ENCODE peak calls at places on chromosomes 11 and 22, in six cellular contexts. One of them, this sample, is unnamed.

GRCh38 chr11:9363954-9364912 is 20.2 kb upstream of the IPO7 start:
- DNase-seq in NCI-H460: peak; percentile 95
- DNase-seq in fibroblast of gingiva: peak; percentile 98
- DNase-seq in GM12865: peak; percentile 93
- DNase-seq in psoas muscle: peak; percentile 98
- DNase-seq in NCI-H1105: peak; percentile 90
- DNase-seq in this sample: peak; percentile 93

GRCh38 chr11:8354622-8355417 is 91.1 kb upstream of the LMO1 start:
- DNase-seq in NCI-H460: no peak
- DNase-seq in fibroblast of gingiva: no peak
- DNase-seq in GM12865: peak; percentile 19
- DNase-seq in psoas muscle: peak; percentile 8
- DNase-seq in NCI-H1105: peak; percentile 84
- DNase-seq in this sample: peak; percentile 15

GRCh38 chr22:45757068-45757467 is 85.4 kb downstream of the ATXN10 start:
- DNase-seq in NCI-H460: no peak
- DNase-seq in fibroblast of gingiva: peak; percentile 8
- DNase-seq in GM12865: no peak
- DNase-seq in psoas muscle: no peak
- DNase-seq in NCI-H1105: no peak
- DNase-seq in this sample: no peak

GRCh38 chr11:115715371-115715770 is 211.2 kb upstream of the CADM1 start:
- DNase-seq in NCI-H460: no peak
- DNase-seq in fibroblast of gingiva: no peak
- DNase-seq in GM12865: no peak
- DNase-seq in psoas muscle: no peak
- DNase-seq in NCI-H1105: no peak
- DNase-seq in this sample: no peak

GRCh38 chr11:78800089-78800690 is 225.5 kb upstream of the NARS2 start:
- DNase-seq in NCI-H460: no peak
- DNase-seq in fibroblast of gingiva: peak; percentile 35
- DNase-seq in GM12865: no peak
- DNase-seq in psoas muscle: peak; percentile 39
- DNase-seq in NCI-H1105: no peak
- DNase-seq in this sample: no peak

GRCh38 chr22:18968011-18968749 is 32.1 kb upstream of the PRODH start:
- DNase-seq in NCI-H460: no peak
- DNase-seq in fibroblast of gingiva: no peak
- DNase-seq in GM12865: no peak
- DNase-seq in psoas muscle: peak; percentile 61
- DNase-seq in NCI-H1105: no peak
- DNase-seq in this sample: peak; percentile 26

GRCh38 chr22:30857791-30858190 is 110.8 kb downstream of the MORC2 start:
- DNase-seq in NCI-H460: no peak
- DNase-seq in fibroblast of gingiva: no peak
- DNase-seq in GM12865: no peak
- DNase-seq in psoas muscle: no peak
- DNase-seq in NCI-H1105: no peak
- DNase-seq in this sample: no peak

GRCh38 chr11:849951-850776 is 7.5 kb downstream of the TSPAN4 start:
- DNase-seq in NCI-H460: no peak
- DNase-seq in fibroblast of gingiva: no peak
- DNase-seq in GM12865: no peak
- DNase-seq in psoas muscle: no peak
- DNase-seq in NCI-H1105: peak; percentile 16
- DNase-seq in this sample: no peak

GRCh38 chr11:111514216-111515031 is at the start of gene HOATZ:
- DNase-seq in NCI-H460: no peak
- DNase-seq in fibroblast of gingiva: peak; percentile 25
- DNase-seq in GM12865: peak; percentile 40
- DNase-seq in psoas muscle: no peak
- DNase-seq in NCI-H1105: no peak
- DNase-seq in this sample: no peak

GRCh38 chr11:83725718-83726117 is 439.6 kb upstream of the CCDC90B start:
- DNase-seq in NCI-H460: no peak
- DNase-seq in fibroblast of gingiva: no peak
- DNase-seq in GM12865: peak; percentile 34
- DNase-seq in psoas muscle: no peak
- DNase-seq in NCI-H1105: no peak
- DNase-seq in this sample: no peak

GRCh38 chr11:118657238-118657637 is 22.2 kb downstream of the TREH start:
- DNase-seq in NCI-H460: no peak
- DNase-seq in fibroblast of gingiva: no peak
- DNase-seq in GM12865: peak; percentile 17
- DNase-seq in psoas muscle: no peak
- DNase-seq in NCI-H1105: peak; percentile 61
- DNase-seq in this sample: no peak

GRCh38 chr11:6402061-6402470 is 11.8 kb downstream of the SMPD1 start:
- DNase-seq in NCI-H460: no peak
- DNase-seq in fibroblast of gingiva: no peak
- DNase-seq in GM12865: peak; percentile 45
- DNase-seq in psoas muscle: no peak
- DNase-seq in NCI-H1105: no peak
- DNase-seq in this sample: no peak

GRCh38 chr11:63478896-63479295 is 12.1 kb downstream of the PLAAT5 start:
- DNase-seq in NCI-H460: peak; percentile 55
- DNase-seq in fibroblast of gingiva: peak; percentile 62
- DNase-seq in GM12865: peak; percentile 79
- DNase-seq in psoas muscle: no peak
- DNase-seq in NCI-H1105: peak; percentile 66
- DNase-seq in this sample: peak; percentile 60

GRCh38 chr22:21000215-21000986 is 1.5 kb downstream of the THAP7 start:
- DNase-seq in NCI-H460: no peak
- DNase-seq in fibroblast of gingiva: no peak
- DNase-seq in GM12865: no peak
- DNase-seq in psoas muscle: no peak
- DNase-seq in NCI-H1105: no peak
- DNase-seq in this sample: no peak

GRCh38 chr11:44067266-44067665 is 1.2 kb downstream of the ACCS start:
- DNase-seq in NCI-H460: no peak
- DNase-seq in fibroblast of gingiva: no peak
- DNase-seq in GM12865: no peak
- DNase-seq in psoas muscle: no peak
- DNase-seq in NCI-H1105: no peak
- DNase-seq in this sample: no peak

GRCh38 chr11:71080239-71081097 is 171.9 kb downstream of the SHANK2 start:
- DNase-seq in NCI-H460: peak; percentile 64
- DNase-seq in fibroblast of gingiva: peak; percentile 66
- DNase-seq in GM12865: peak; percentile 82
- DNase-seq in psoas muscle: no peak
- DNase-seq in NCI-H1105: peak; percentile 91
- DNase-seq in this sample: peak; percentile 63

GRCh38 chr11:119788911-119789560 is 60.0 kb upstream of the NECTIN1 start:
- DNase-seq in NCI-H460: no peak
- DNase-seq in fibroblast of gingiva: no peak
- DNase-seq in GM12865: no peak
- DNase-seq in psoas muscle: no peak
- DNase-seq in NCI-H1105: no peak
- DNase-seq in this sample: no peak

GRCh38 chr11:64444838-64445441 is 86.0 kb downstream of the RPS6KA4 start:
- DNase-seq in NCI-H460: no peak
- DNase-seq in fibroblast of gingiva: peak; percentile 49
- DNase-seq in GM12865: peak; percentile 54
- DNase-seq in psoas muscle: no peak
- DNase-seq in NCI-H1105: no peak
- DNase-seq in this sample: no peak

GRCh38 chr22:38572065-38572464 is 2.1 kb upstream of the DMC1 start:
- DNase-seq in NCI-H460: peak; percentile 26
- DNase-seq in fibroblast of gingiva: peak; percentile 39
- DNase-seq in GM12865: peak; percentile 49
- DNase-seq in psoas muscle: no peak
- DNase-seq in NCI-H1105: no peak
- DNase-seq in this sample: peak; percentile 46

GRCh38 chr11:60887531-60887930 is 18.9 kb downstream of the PRPF19 start:
- DNase-seq in NCI-H460: peak; percentile 6
- DNase-seq in fibroblast of gingiva: peak; percentile 24
- DNase-seq in GM12865: peak; percentile 54
- DNase-seq in psoas muscle: no peak
- DNase-seq in NCI-H1105: peak; percentile 19
- DNase-seq in this sample: peak; percentile 32

GRCh38 chr11:65719887-65720236 is 736 bp downstream of the RNASEH2C start:
- DNase-seq in NCI-H460: no peak
- DNase-seq in fibroblast of gingiva: peak; percentile 49
- DNase-seq in GM12865: peak; percentile 37
- DNase-seq in psoas muscle: no peak
- DNase-seq in NCI-H1105: no peak
- DNase-seq in this sample: no peak

GRCh38 chr22:23204541-23205157 is 24.3 kb downstream of the BCR start:
- DNase-seq in NCI-H460: no peak
- DNase-seq in fibroblast of gingiva: no peak
- DNase-seq in GM12865: no peak
- DNase-seq in psoas muscle: peak; percentile 81
- DNase-seq in NCI-H1105: peak; percentile 82
- DNase-seq in this sample: peak; percentile 62

GRCh38 chr11:106271126-106271525 is 193.7 kb downstream of the AASDHPPT start:
- DNase-seq in NCI-H460: no peak
- DNase-seq in fibroblast of gingiva: no peak
- DNase-seq in GM12865: no peak
- DNase-seq in psoas muscle: no peak
- DNase-seq in NCI-H1105: no peak
- DNase-seq in this sample: no peak

GRCh38 chr11:11977206-11977938 is 31.1 kb downstream of the DKK3 start:
- DNase-seq in NCI-H460: peak; percentile 11
- DNase-seq in fibroblast of gingiva: peak; percentile 75
- DNase-seq in GM12865: no peak
- DNase-seq in psoas muscle: peak; percentile 72
- DNase-seq in NCI-H1105: no peak
- DNase-seq in this sample: peak; percentile 69

GRCh38 chr11:47329431-47329993 is 23.0 kb downstream of the MYBPC3 start:
- DNase-seq in NCI-H460: no peak
- DNase-seq in fibroblast of gingiva: no peak
- DNase-seq in GM12865: no peak
- DNase-seq in psoas muscle: no peak
- DNase-seq in NCI-H1105: no peak
- DNase-seq in this sample: no peak

GRCh38 chr11:22730319-22730718 is 63.9 kb downstream of the GAS2 start:
- DNase-seq in NCI-H460: no peak
- DNase-seq in fibroblast of gingiva: no peak
- DNase-seq in GM12865: peak; percentile 35
- DNase-seq in psoas muscle: no peak
- DNase-seq in NCI-H1105: peak; percentile 4
- DNase-seq in this sample: no peak

GRCh38 chr22:40610329-40610850 is 26.1 kb downstream of the MRTFA start:
- DNase-seq in NCI-H460: no peak
- DNase-seq in fibroblast of gingiva: no peak
- DNase-seq in GM12865: no peak
- DNase-seq in psoas muscle: no peak
- DNase-seq in NCI-H1105: no peak
- DNase-seq in this sample: no peak

GRCh38 chr22:25208328-25208727 is 8.7 kb downstream of the CRYBB3 start:
- DNase-seq in NCI-H460: no peak
- DNase-seq in fibroblast of gingiva: no peak
- DNase-seq in GM12865: no peak
- DNase-seq in psoas muscle: no peak
- DNase-seq in NCI-H1105: no peak
- DNase-seq in this sample: no peak

GRCh38 chr11:16166571-16166970 is 189.8 kb downstream of the SOX6 start:
- DNase-seq in NCI-H460: no peak
- DNase-seq in fibroblast of gingiva: no peak
- DNase-seq in GM12865: no peak
- DNase-seq in psoas muscle: no peak
- DNase-seq in NCI-H1105: no peak
- DNase-seq in this sample: no peak

GRCh38 chr11:70000228-70000627 is 77.9 kb upstream of the ANO1 start:
- DNase-seq in NCI-H460: no peak
- DNase-seq in fibroblast of gingiva: no peak
- DNase-seq in GM12865: no peak
- DNase-seq in psoas muscle: no peak
- DNase-seq in NCI-H1105: no peak
- DNase-seq in this sample: no peak

GRCh38 chr11:86473991-86474833 is 99.5 kb downstream of the CCDC81 start:
- DNase-seq in NCI-H460: no peak
- DNase-seq in fibroblast of gingiva: no peak
- DNase-seq in GM12865: no peak
- DNase-seq in psoas muscle: peak; percentile 59
- DNase-seq in NCI-H1105: no peak
- DNase-seq in this sample: no peak

GRCh38 chr11:123249354-123249753 is 54.3 kb upstream of the CLMP start:
- DNase-seq in NCI-H460: no peak
- DNase-seq in fibroblast of gingiva: no peak
- DNase-seq in GM12865: no peak
- DNase-seq in psoas muscle: no peak
- DNase-seq in NCI-H1105: no peak
- DNase-seq in this sample: no peak

GRCh38 chr11:1106387-1106786 is 31.7 kb downstream of the MUC2 start:
- DNase-seq in NCI-H460: no peak
- DNase-seq in fibroblast of gingiva: no peak
- DNase-seq in GM12865: no peak
- DNase-seq in psoas muscle: no peak
- DNase-seq in NCI-H1105: no peak
- DNase-seq in this sample: no peak

GRCh38 chr11:57297221-57297620 is 27.5 kb downstream of the TNKS1BP1 start:
- DNase-seq in NCI-H460: no peak
- DNase-seq in fibroblast of gingiva: no peak
- DNase-seq in GM12865: no peak
- DNase-seq in psoas muscle: no peak
- DNase-seq in NCI-H1105: no peak
- DNase-seq in this sample: no peak

This sample was measured in mucosa of gallbladder.